ENCODE peak calls at places on chromosomes 11 and 22, in four cellular contexts. H, A, S and B are unnamed samples.
A peak's percentile ranks its signal among the peaks of the same experiment; 100 is the strongest.

GRCh38 chr11:61297741-61298140 is 2.6 kb upstream of the VWCE start:
- DNase-seq in H (peak; percentile 73), S (no peak), A (no peak), B (no peak)

GRCh38 chr22:31229402-31230140 is 17.5 kb downstream of the LIMK2 start:
- DNase-seq in S (no peak), A (no peak), H (peak; percentile 49), B (no peak)

GRCh38 chr22:42932857-42933782 is 76.0 kb upstream of the ARFGAP3 start:
- DNase-seq in A (no peak), S (no peak), H (no peak), B (no peak)

GRCh38 chr11:122920579-122920978 is 38.0 kb downstream of the JHY start:
- DNase-seq in S (peak; percentile 36), H (no peak), A (no peak), B (peak; percentile 15)

GRCh38 chr11:16612801-16613400 is 125.5 kb upstream of the C11orf58 start:
- DNase-seq in A (no peak), H (peak; percentile 58), S (peak; percentile 32), B (peak; percentile 37)

GRCh38 chr11:39741066-39741465 is 1718.4 kb downstream of the LRRC4C start:
- DNase-seq in H (peak; percentile 14), S (no peak), A (no peak), B (no peak)

GRCh38 chr11:313787-314547 is at the start of gene IFITM1:
- DNase-seq in A (peak; percentile 57), S (no peak), H (peak; percentile 94), B (no peak)

GRCh38 chr11:26578998-26579635 is 7.1 kb upstream of the MUC15 start:
- DNase-seq in H (peak; percentile 16), S (no peak), A (no peak), B (no peak)

GRCh38 chr11:123493393-123494063 is 63.5 kb downstream of the GRAMD1B start:
- DNase-seq in H (no peak), A (no peak), S (peak; percentile 44), B (no peak)

GRCh38 chr11:110049501-110050200 is 43.5 kb upstream of the ZC3H12C start:
- DNase-seq in H (no peak), S (no peak), A (no peak), B (no peak)

GRCh38 chr11:123544631-123545375 is 109.6 kb downstream of the SCN3B start:
- DNase-seq in S (no peak), H (no peak), A (no peak), B (no peak)

GRCh38 chr22:37089451-37089850 is 20.1 kb downstream of the TMPRSS6 start:
- DNase-seq in A (no peak), S (no peak), H (no peak), B (no peak)

GRCh38 chr11:44565746-44566558 is 489 bp downstream of the CD82 start:
- DNase-seq in S (peak; percentile 45), A (no peak), H (no peak), B (no peak)

GRCh38 chr22:48837341-48837935 is 990.2 kb downstream of the BRD1 start:
- DNase-seq in H (no peak), A (no peak), S (no peak), B (no peak)
- H3K9me3 ChIP-seq in H (peaks cover 4% of the 10 kb centered on the region), A (peaks cover 8% of the 10 kb centered on the region), S (no peaks in the 10 kb centered on the region), B (peaks cover 11% of the 10 kb centered on the region)

GRCh38 chr11:116613201-116613910 is 159.4 kb downstream of the BUD13 start:
- DNase-seq in A (no peak), S (no peak), H (no peak), B (no peak)
- H2BK12ac ChIP-seq in A (no peak overlapping the region), S (no peak overlapping the region), H (no peak overlapping the region), B (no peak overlapping the region)

GRCh38 chr11:111603633-111604130 is 1.4 kb downstream of the SIK2 start:
- DNase-seq in H (peak; percentile 35), S (no peak), A (no peak), B (no peak)

GRCh38 chr11:111602865-111603632 is 800 bp downstream of the SIK2 start:
- DNase-seq in S (no peak), H (peak; percentile 64), A (no peak), B (peak; percentile 46)

GRCh38 chr11:111604392-111605009 is 2.3 kb downstream of the SIK2 start:
- DNase-seq in S (no peak), H (peak; percentile 67), A (no peak), B (peak; percentile 40)

GRCh38 chr11:111601979-111602864 is at the start of gene SIK2:
- DNase-seq in A (peak; percentile 92), S (peak; percentile 98), H (peak; percentile 95), B (peak; percentile 94)

GRCh38 chr11:111601636-111601978 is 642 bp upstream of the SIK2 start:
- DNase-seq in S (no peak), H (no peak), A (no peak), B (peak; percentile 4)
- H2BK15ac ChIP-seq in S (no peak overlapping the region), H (no peak overlapping the region), A (no peak overlapping the region), B (no peak overlapping the region)

DNA sequence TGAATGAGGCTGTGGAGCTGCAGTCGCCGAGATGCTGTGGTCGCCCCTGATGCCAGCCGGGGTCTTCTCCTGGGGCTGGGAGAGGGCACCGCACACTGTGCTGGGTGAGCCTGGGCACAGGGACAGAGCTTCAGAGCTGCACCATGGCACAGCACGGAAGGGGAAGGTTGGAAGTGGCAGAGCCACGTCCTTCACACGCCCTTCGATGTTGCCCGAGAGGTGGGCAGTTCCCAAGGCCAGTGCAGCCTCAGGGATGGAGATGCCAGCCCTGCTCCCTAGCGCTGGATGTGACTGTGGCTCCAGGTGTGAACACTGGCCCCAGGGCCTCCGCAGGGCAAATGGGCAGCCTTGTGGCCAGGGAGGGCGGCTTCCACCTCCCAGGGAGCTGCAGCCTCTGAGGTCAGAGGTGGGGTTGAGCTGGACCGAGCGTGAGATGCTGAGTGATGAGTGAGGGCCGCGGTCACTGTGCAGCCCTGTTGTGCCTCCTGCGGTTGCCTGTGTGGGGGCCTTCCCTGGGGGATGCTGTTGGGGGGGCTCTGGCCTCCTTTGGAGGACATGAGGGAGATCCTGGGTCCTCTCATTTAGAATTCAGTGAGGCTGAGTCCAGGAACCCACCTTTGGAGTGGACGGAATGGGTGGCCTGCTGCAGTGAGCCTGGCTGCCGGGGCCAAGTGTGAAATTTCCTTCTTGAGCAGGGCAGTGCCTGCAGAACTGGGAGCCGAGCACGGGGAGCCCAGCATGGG is 1090.0 kb downstream of the BRD1 start:
- DNase-seq in A (no peak), S (no peak), H (no peak), B (no peak)
- H3K9me3 ChIP-seq in A (no peaks in the 10 kb centered on the region), S (no peaks in the 10 kb centered on the region), H (no peaks in the 10 kb centered on the region), B (no peaks in the 10 kb centered on the region)

DNA sequence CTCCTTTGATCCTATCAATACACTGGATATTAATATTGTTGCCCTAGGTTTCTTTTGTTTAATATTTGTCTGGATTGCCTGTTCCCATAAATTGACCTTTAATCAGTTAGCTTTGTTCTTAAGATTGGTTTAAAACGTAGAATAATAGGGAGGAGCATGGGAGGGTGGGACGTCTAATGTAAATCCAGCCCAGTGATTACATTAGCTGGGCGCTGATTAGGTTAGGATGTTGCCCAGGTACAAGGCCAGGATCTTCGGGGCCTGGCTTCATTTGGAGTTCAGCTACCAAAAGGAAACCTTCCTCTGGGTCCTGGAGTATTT is at the start of gene SRSF8:
- DNase-seq in S (no peak), A (no peak), H (no peak), B (no peak)
- H2BK12ac ChIP-seq in S (no peak within 1 kb of the TSS), A (no peak within 1 kb of the TSS), H (no peak within 1 kb of the TSS), B (no peak within 1 kb of the TSS)

DNA sequence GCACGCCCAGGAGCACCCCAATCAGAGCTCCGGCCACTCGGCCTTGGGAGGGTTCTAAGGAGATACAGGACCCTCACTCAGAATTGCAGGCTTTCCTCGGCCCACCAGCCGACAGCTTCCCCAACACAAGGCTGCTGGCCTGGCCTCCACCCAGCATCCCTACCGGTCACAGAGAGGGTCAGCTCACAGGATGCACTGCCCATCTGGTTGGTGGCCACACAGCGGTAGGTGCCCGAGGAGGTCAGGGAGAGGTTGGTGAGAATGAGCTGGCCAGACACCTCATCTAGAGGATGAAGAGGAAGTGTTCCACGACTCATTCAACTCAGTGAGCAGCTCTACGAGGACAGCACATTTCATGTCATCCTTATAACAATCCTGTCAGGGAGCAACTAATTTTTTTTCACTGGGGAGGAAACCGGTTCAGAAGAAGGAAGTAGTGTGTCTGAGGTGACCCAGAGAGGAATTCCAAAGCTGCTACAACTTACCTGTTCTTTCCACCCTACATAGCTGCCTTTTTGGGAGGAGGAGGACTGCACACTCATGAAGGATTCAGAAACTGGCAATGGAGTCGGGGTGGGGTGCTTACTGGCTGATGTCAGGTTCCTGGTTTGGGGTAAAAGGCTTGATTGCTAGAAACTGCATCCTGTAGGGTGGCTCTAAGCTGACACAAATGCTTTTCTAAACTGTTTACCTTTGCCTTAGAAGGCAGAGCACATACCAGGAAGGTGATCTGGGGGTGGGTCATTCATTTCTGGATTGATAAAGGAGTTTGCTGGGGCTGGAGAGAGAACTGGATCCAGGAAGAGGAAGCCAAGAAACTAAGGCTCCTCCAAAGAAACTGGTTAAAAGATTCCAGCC is 3.3 kb downstream of the VSIG2 start:
- DNase-seq in H (no peak), S (no peak), A (no peak), B (no peak)
- H2BK15ac ChIP-seq in H (no peak overlapping the region), S (no peak overlapping the region), A (peak overlapping the region; percentile 66), B (peak overlapping the region; percentile 39)